ENCODE peak calls at places on chromosomes 6 and 20, in four cellular contexts. O, L, B and F are unnamed samples.

GRCh38 chr20:50373674-50374286 is 136.4 kb upstream of the PTPN1 start:
- DNase-seq in B (no peak), L (no peak), O (no peak), F (no peak)

GRCh38 chr20:10686356-10687169 is 12.8 kb upstream of the JAG1 start:
- DNase-seq in L (no peak), B (no peak), O (no peak), F (no peak)

GRCh38 chr20:10671850-10672578 is 1.8 kb downstream of the JAG1 start:
- DNase-seq in B (no peak), L (peak), O (peak), F (peak)

GRCh38 chr6:72218125-72218524 is 331.8 kb downstream of the RIMS1 start:
- DNase-seq in O (no peak), L (peak), B (peak), F (no peak)

GRCh38 chr6:31332637-31333602 is 24.1 kb downstream of the HLA-B start:
- DNase-seq in O (no peak), B (no peak), L (peak), F (no peak)

GRCh38 chr20:2114990-2115681 is 13.5 kb downstream of the STK35 start:
- DNase-seq in L (no peak), O (peak), B (no peak), F (no peak)

GRCh38 chr6:100464910-100465700 is at the start of gene SIM1:
- DNase-seq in L (peak), O (no peak), B (no peak), F (peak)

GRCh38 chr20:6142348-6142993 is 19.6 kb upstream of the FERMT1 start:
- DNase-seq in O (peak), L (peak), B (peak), F (no peak)

GRCh38 chr6:159899994-159900745 is 9.4 kb downstream of the MAS1 start:
- DNase-seq in L (no peak), B (no peak), O (no peak), F (no peak)

GRCh38 chr6:219641-220198 is 72.6 kb upstream of the DUSP22 start:
- DNase-seq in B (peak), O (peak), L (peak), F (no peak)

GRCh38 chr20:56628873-56629463 is at the start of gene TFAP2C:
- DNase-seq in O (peak), B (no peak), L (no peak), F (peak)

GRCh38 chr6:73854998-73855718 is 159.2 kb downstream of the CD109 start:
- DNase-seq in O (no peak), L (peak), B (peak), F (no peak)

GRCh38 chr20:63086421-63087235 is 79.9 kb upstream of the BHLHE23 start:
- DNase-seq in B (no peak), O (peak), L (no peak), F (no peak)

GRCh38 chr6:21748343-21749063 is 155.0 kb downstream of the SOX4 start:
- DNase-seq in O (no peak), B (no peak), L (peak), F (no peak)

GRCh38 chr6:165755583-165755982 is 92.5 kb upstream of the PDE10A start:
- DNase-seq in B (no peak), L (no peak), O (no peak), F (no peak)

GRCh38 chr20:20492521-20493334 is 124.8 kb downstream of the INSM1 start:
- DNase-seq in B (no peak), O (no peak), L (no peak), F (no peak)

GRCh38 chr6:45002390-45002789 is 325.7 kb upstream of the RUNX2 start:
- DNase-seq in L (peak), O (no peak), B (no peak), F (no peak)

GRCh38 chr6:143299253-143300166 is 151.0 kb downstream of the ADAT2 start:
- DNase-seq in L (peak), B (no peak), O (no peak), F (no peak)

GRCh38 chr20:37243076-37243936 is 18.3 kb downstream of the GHRH start:
- DNase-seq in L (no peak), O (no peak), B (no peak), F (no peak)

GRCh38 chr6:167952512-167952859 is 45.0 kb upstream of the KIF25 start:
- DNase-seq in L (no peak), O (no peak), B (no peak), F (no peak)

GRCh38 chr6:118313762-118314161 is 234.3 kb upstream of the PLN start:
- DNase-seq in B (no peak), L (no peak), O (no peak), F (no peak)

GRCh38 chr20:23212011-23212410 is 125.9 kb upstream of the CD93 start:
- DNase-seq in O (no peak), B (no peak), L (no peak), F (no peak)

GRCh38 chr6:24257282-24257681 is 100.6 kb downstream of the DCDC2 start:
- DNase-seq in O (no peak), L (no peak), B (peak), F (no peak)

GRCh38 chr6:168096271-168096764 is 17.3 kb upstream of the FRMD1 start:
- DNase-seq in O (no peak), L (no peak), B (no peak), F (no peak)

GRCh38 chr6:145715426-145715825 is 19.9 kb downstream of the EPM2A start:
- DNase-seq in B (no peak), L (no peak), O (no peak), F (no peak)

GRCh38 chr20:61753987-61754956 is 311.4 kb downstream of the TAF4 start:
- DNase-seq in B (no peak), O (no peak), L (no peak), F (peak)

GRCh38 chr20:49288784-49289696 is 11.2 kb upstream of the ZNFX1 start:
- DNase-seq in O (no peak), B (no peak), L (peak), F (no peak)

GRCh38 chr20:10855031-10855430 is 181.2 kb upstream of the JAG1 start:
- DNase-seq in B (no peak), L (no peak), O (no peak), F (no peak)

GRCh38 chr20:63538204-63539091 is 1.3 kb upstream of the PTK6 start:
- DNase-seq in O (peak), L (peak), B (peak), F (peak)

GRCh38 chr6:157063176-157063934 is 260.0 kb downstream of the TMEM242 start:
- DNase-seq in O (no peak), L (no peak), B (no peak), F (no peak)

GRCh38 chr6:169490830-169491229 is 211.0 kb downstream of the WDR27 start:
- DNase-seq in B (no peak), O (no peak), L (no peak), F (no peak)

GRCh38 chr20:47244451-47244850 is 112.0 kb downstream of the ZMYND8 start:
- DNase-seq in L (no peak), O (no peak), B (no peak), F (no peak)

GRCh38 chr6:170271771-170272314 is 19.0 kb downstream of the DLL1 start:
- DNase-seq in O (no peak), B (no peak), L (peak), F (no peak)

GRCh38 chr20:60210779-60211617 is 252.8 kb downstream of the CDH26 start:
- DNase-seq in B (peak), L (peak), O (peak), F (peak)

GRCh38 chr20:17431621-17432364 is 99.4 kb downstream of the BFSP1 start:
- DNase-seq in O (peak), B (peak), L (peak), F (no peak)

GRCh38 chr20:31515072-31515774 is 981 bp downstream of the HM13 start:
- DNase-seq in O (no peak), B (no peak), L (no peak), F (no peak)

GRCh38 chr6:111468329-111469012 is 14.5 kb downstream of the REV3L start:
- DNase-seq in L (no peak), B (no peak), O (no peak), F (no peak)

GRCh38 chr20:38109025-38109541 is 56.0 kb downstream of the TGM2 start:
- DNase-seq in O (peak), B (no peak), L (no peak), F (no peak)

GRCh38 chr6:27517928-27518787 is 45.3 kb upstream of the ZNF184 start:
- DNase-seq in B (no peak), L (peak), O (no peak), F (no peak)